ENCODE peak calls at places on chromosome 13, in four cellular contexts. X is fibroblast of lung, L is ELF-1, K is HS-5. Q is an unnamed sample.

GRCh38 chr13:76812971-76813691 is 73.1 kb downstream of the KCTD12 start:
- DNase-seq in X (peak; percentile 31), K (no peak), L (no peak), Q (no peak)

GRCh38 chr13:38636756-38637155 is 50.1 kb upstream of the FREM2 start:
- DNase-seq in K (no peak), X (no peak), L (peak; percentile 22), Q (no peak)

GRCh38 chr13:109698779-109699178 is 87.6 kb downstream of the IRS2 start:
- DNase-seq in K (peak; percentile 31), X (peak; percentile 78), L (no peak), Q (peak; percentile 19)

GRCh38 chr13:24261566-24261965 is 47.8 kb upstream of the C1QTNF9 start:
- DNase-seq in X (no peak), K (no peak), L (no peak), Q (no peak)

GRCh38 chr13:40589285-40590109 is 76.9 kb downstream of the FOXO1 start:
- DNase-seq in L (peak; percentile 36), X (peak; percentile 49), K (peak; percentile 16), Q (no peak)

GRCh38 chr13:48486362-48486761 is 46.5 kb downstream of the RCBTB2 start:
- DNase-seq in L (no peak), K (no peak), X (no peak), Q (no peak)

GRCh38 chr13:73403362-73404150 is 344.8 kb downstream of the KLF5 start:
- DNase-seq in L (no peak), X (no peak), K (no peak), Q (no peak)

GRCh38 chr13:74162135-74162534 is 27.9 kb upstream of the KLF12 start:
- DNase-seq in X (no peak), L (no peak), K (no peak), Q (no peak)

GRCh38 chr13:49421391-49421790 is 22.5 kb downstream of the CAB39L start:
- DNase-seq in K (no peak), X (no peak), L (peak; percentile 54), Q (no peak)

GRCh38 chr13:54241719-54242118 is 1213.1 kb downstream of the OLFM4 start:
- DNase-seq in X (no peak), K (no peak), L (no peak), Q (no peak)

GRCh38 chr13:31968473-31968872 is 63.1 kb upstream of the FRY start:
- DNase-seq in K (no peak), L (no peak), X (no peak), Q (no peak)

GRCh38 chr13:26498524-26499208 is 58.8 kb upstream of the WASF3 start:
- DNase-seq in X (peak; percentile 12), L (no peak), K (no peak), Q (no peak)

GRCh38 chr13:73167046-73167820 is 108.4 kb downstream of the KLF5 start:
- DNase-seq in K (no peak), X (no peak), L (no peak), Q (no peak)

GRCh38 chr13:34247596-34247995 is 429.6 kb downstream of the RFC3 start:
- DNase-seq in L (no peak), K (no peak), X (no peak), Q (no peak)

GRCh38 chr13:36261976-36262375 is 35.6 kb downstream of the CCDC169 start:
- DNase-seq in K (no peak), L (no peak), X (peak; percentile 37), Q (no peak)

GRCh38 chr13:114320065-114320464 is 5.8 kb downstream of the CHAMP1 start:
- DNase-seq in L (no peak), K (no peak), X (no peak), Q (no peak)

GRCh38 chr13:50979187-50979586 is 69.6 kb downstream of the RNASEH2B start:
- DNase-seq in L (no peak), K (no peak), X (peak; percentile 50), Q (no peak)

GRCh38 chr13:47146991-47147783 is 250.3 kb upstream of the HTR2A start:
- DNase-seq in X (no peak), L (no peak), K (no peak), Q (no peak)

GRCh38 chr13:101875717-101876393 is 423.4 kb downstream of the ITGBL1 start:
- DNase-seq in L (no peak), K (peak; percentile 62), X (peak; percentile 77), Q (peak; percentile 9)

GRCh38 chr13:22964245-22964966 is 216.4 kb upstream of the SGCG start:
- DNase-seq in K (no peak), L (no peak), X (no peak), Q (no peak)

GRCh38 chr13:25249001-25249543 is 38.2 kb downstream of the MTMR6 start:
- DNase-seq in X (peak; percentile 41), K (no peak), L (no peak), Q (no peak)

GRCh38 chr13:30526612-30527217 is 61.0 kb upstream of the HMGB1 start:
- DNase-seq in K (no peak), X (peak; percentile 16), L (peak; percentile 87), Q (no peak)

GRCh38 chr13:110713981-110714797 is 689 bp downstream of the ING1 start:
- DNase-seq in K (no peak), L (peak; percentile 23), X (peak; percentile 25), Q (no peak)

GRCh38 chr13:98483636-98484288 is 93.1 kb downstream of the STK24 start:
- DNase-seq in L (no peak), X (peak; percentile 58), K (no peak), Q (no peak)

GRCh38 chr13:64531400-64531799 is 2698.7 kb downstream of the PCDH9 start:
- DNase-seq in X (no peak), K (no peak), L (no peak), Q (no peak)

GRCh38 chr13:29702912-29703351 is 107.4 kb upstream of the SLC7A1 start:
- DNase-seq in X (peak; percentile 76), K (peak; percentile 72), L (peak; percentile 82), Q (peak; percentile 53)

GRCh38 chr13:108827637-108828036 is 198.2 kb downstream of the MYO16 start:
- DNase-seq in L (no peak), K (no peak), X (no peak), Q (no peak)

GRCh38 chr13:73480784-73481183 is 422.0 kb downstream of the KLF5 start:
- DNase-seq in K (no peak), X (no peak), L (no peak), Q (no peak)

GRCh38 chr13:61685683-61686013 is 270.0 kb upstream of the PCDH20 start:
- DNase-seq in L (peak; percentile 34), K (no peak), X (no peak), Q (no peak)

GRCh38 chr13:79995334-79995733 is 345.6 kb downstream of the SPRY2 start:
- DNase-seq in L (no peak), X (peak; percentile 29), K (peak; percentile 41), Q (peak; percentile 33)

GRCh38 chr13:101416181-101417042 is at the start of gene NALCN:
- DNase-seq in X (peak; percentile 20), K (no peak), L (peak; percentile 18), Q (no peak)

GRCh38 chr13:36067619-36068456 is 63.3 kb downstream of the DCLK1 start:
- DNase-seq in K (no peak), X (no peak), L (no peak), Q (no peak)

GRCh38 chr13:43240278-43240677 is 216.9 kb downstream of the DNAJC15 start:
- DNase-seq in X (no peak), K (no peak), L (no peak), Q (no peak)

GRCh38 chr13:93476175-93476574 is 249.6 kb downstream of the GPC6 start:
- DNase-seq in X (peak; percentile 87), L (peak; percentile 26), K (no peak), Q (peak; percentile 41)

Q was measured in HS-27A.